ENCODE peak calls at places on chromosomes 4 and X, in seven cellular contexts. C is HL-60, Z is lower lobe of right lung, T is GM12865, W is HFF-Myc, E is astrocyte of the spinal cord, L is lung. V is an unnamed sample.

GRCh38 chr4:75030649-75031235 is 97.8 kb downstream of the PARM1 start:
- DNase-seq in T (peak; percentile 27), W (no peak), E (no peak), C (no peak), Z (peak; percentile 63), L (no peak), V (no peak)

GRCh38 chr4:74230902-74231499 is 73.1 kb downstream of the MTHFD2L start:
- DNase-seq in W (peak; percentile 5), E (peak; percentile 53), L (peak; percentile 65), T (peak; percentile 58), Z (peak; percentile 50), C (peak; percentile 10), V (peak; percentile 93)

GRCh38 chrX:41634284-41634683 is 54.5 kb upstream of the GPR34 start:
- DNase-seq in Z (no peak), E (peak; percentile 58), W (peak; percentile 1), L (no peak), C (no peak), T (peak; percentile 2), V (peak; percentile 18)

GRCh38 chr4:53044651-53044960 is 182.5 kb downstream of the RASL11B start:
- DNase-seq in L (no peak), T (no peak), E (no peak), Z (no peak), C (no peak), W (no peak), V (no peak)

GRCh38 chr4:41456559-41457101 is 81.3 kb upstream of the LIMCH1 start:
- DNase-seq in C (no peak), T (no peak), E (no peak), Z (no peak), L (no peak), W (no peak), V (no peak)

GRCh38 chr4:82988323-82988832 is 22.2 kb downstream of the LIN54 start:
- DNase-seq in T (no peak), C (no peak), L (no peak), Z (no peak), E (peak; percentile 68), W (peak; percentile 84), V (peak; percentile 26)

GRCh38 chrX:18889982-18890381 is 93.9 kb downstream of the PHKA2 start:
- DNase-seq in T (no peak), E (no peak), W (no peak), C (no peak), Z (no peak), L (no peak), V (no peak)

GRCh38 chrX:74015379-74016019 is 288.5 kb upstream of the ZCCHC13 start:
- DNase-seq in L (peak; percentile 78), Z (no peak), T (peak; percentile 73), W (peak; percentile 16), E (peak; percentile 88), C (peak; percentile 15), V (peak; percentile 78)

GRCh38 chr4:54082168-54082567 is 17.8 kb upstream of the CHIC2 start:
- DNase-seq in C (no peak), Z (no peak), W (peak; percentile 99), L (no peak), E (peak; percentile 96), T (no peak), V (peak; percentile 97)

GRCh38 chr4:175637762-175638161 is 174.3 kb downstream of the GPM6A start:
- DNase-seq in L (no peak), C (no peak), E (no peak), T (no peak), W (no peak), Z (no peak), V (no peak)

GRCh38 chrX:147710301-147710700 is 201.4 kb upstream of the FMR1 start:
- DNase-seq in L (no peak), Z (no peak), W (no peak), T (no peak), E (no peak), C (no peak), V (no peak)

GRCh38 chr4:128553665-128554515 is 255.6 kb upstream of the JADE1 start:
- DNase-seq in T (no peak), Z (no peak), L (no peak), W (no peak), E (no peak), C (no peak), V (no peak)

GRCh38 chr4:87188932-87189331 is 31.5 kb downstream of the KLHL8 start:
- DNase-seq in Z (no peak), L (no peak), C (peak; percentile 25), W (no peak), T (no peak), E (no peak), V (no peak)

GRCh38 chr4:15400911-15401671 is 26.7 kb upstream of the C1QTNF7 start:
- DNase-seq in T (peak; percentile 54), W (peak; percentile 41), L (peak; percentile 74), C (peak; percentile 77), E (peak; percentile 65), Z (peak; percentile 85), V (peak; percentile 94)

GRCh38 chrX:128816919-128817318 is 706.4 kb downstream of the SMARCA1 start:
- DNase-seq in Z (no peak), C (no peak), E (no peak), L (no peak), T (no peak), W (no peak), V (no peak)

GRCh38 chr4:74838746-74839370 is 44.5 kb upstream of the BTC start:
- DNase-seq in L (no peak), E (peak; percentile 34), W (no peak), C (no peak), T (no peak), Z (no peak), V (peak; percentile 70)

GRCh38 chr4:111283066-111283677 is 660.3 kb upstream of the PITX2 start:
- DNase-seq in T (peak; percentile 71), Z (peak; percentile 55), C (peak; percentile 29), E (peak; percentile 51), W (peak; percentile 51), L (peak; percentile 47), V (peak; percentile 67)

GRCh38 chr4:186643501-186644315 is 79.9 kb downstream of the FAT1 start:
- DNase-seq in C (peak; percentile 58), Z (no peak), L (no peak), W (no peak), E (peak; percentile 74), T (no peak), V (peak; percentile 79)
- H3K4me3 ChIP-seq in C (no peak overlapping the region), Z (no peak overlapping the region), L (no peak overlapping the region), W (no peak overlapping the region), E (no peak overlapping the region), T (no peak overlapping the region), V (no peak overlapping the region)

GRCh38 chr4:39362827-39363226 is 3.3 kb downstream of the RFC1 start:
- DNase-seq in Z (no peak), E (no peak), L (no peak), T (no peak), W (no peak), C (no peak), V (no peak)

GRCh38 chr4:39365360-39365759 is 802 bp downstream of the RFC1 start:
- DNase-seq in L (no peak), C (no peak), E (no peak), T (no peak), W (no peak), Z (no peak), V (no peak)

GRCh38 chr4:39365931-39366771 is at the start of gene RFC1:
- DNase-seq in E (peak; percentile 92), T (peak; percentile 96), C (peak; percentile 87), W (peak; percentile 67), L (peak; percentile 94), Z (peak; percentile 97), V (peak; percentile 92)

GRCh38 chr4:39367166-39367565 is 1.0 kb upstream of the RFC1 start:
- DNase-seq in W (no peak), C (no peak), L (no peak), E (no peak), T (no peak), Z (no peak), V (no peak)

GRCh38 chr4:39363773-39364393 is 2.3 kb downstream of the RFC1 start:
- DNase-seq in L (no peak), T (peak; percentile 43), C (no peak), E (no peak), W (no peak), Z (no peak), V (no peak)
- H3K4me3 ChIP-seq in L (no peak overlapping the region), T (peak overlapping the region; percentile 79), C (no peak overlapping the region), E (no peak overlapping the region), W (no peak overlapping the region), Z (peak overlapping the region; percentile 90), V (no peak overlapping the region)

GRCh38 chr4:6910960-6911874 is 1.6 kb downstream of the TBC1D14 start:
- DNase-seq in L (no peak), C (no peak), E (no peak), Z (no peak), W (no peak), T (no peak), V (no peak)
- H3K4me3 ChIP-seq in L (no peak overlapping the region), C (peak overlapping the region; percentile 66), E (no peak overlapping the region), Z (peak overlapping the region; percentile 90), W (peak overlapping the region; percentile 70), T (no peak overlapping the region), V (no peak overlapping the region)

GRCh38 chr4:85166318-85166717 is 199.8 kb upstream of the WDFY3 start:
- DNase-seq in Z (no peak), T (no peak), E (no peak), L (no peak), W (no peak), C (no peak), V (no peak)

GRCh38 chr4:85165808-85166207 is 199.3 kb upstream of the WDFY3 start:
- DNase-seq in L (no peak), C (no peak), W (no peak), Z (no peak), T (no peak), E (no peak), V (no peak)

GRCh38 chr4:85175190-85175589 is 208.7 kb upstream of the WDFY3 start:
- DNase-seq in W (no peak), Z (no peak), L (no peak), E (no peak), T (no peak), C (no peak), V (no peak)

GRCh38 chr4:85168456-85168855 is 202.0 kb upstream of the WDFY3 start:
- DNase-seq in E (no peak), L (no peak), Z (no peak), T (no peak), W (no peak), C (no peak), V (no peak)

GRCh38 chr4:85170241-85170640 is 203.8 kb upstream of the WDFY3 start:
- DNase-seq in W (no peak), E (no peak), T (no peak), L (no peak), C (no peak), Z (no peak), V (no peak)
- H3K4me3 ChIP-seq in W (no peak overlapping the region), E (no peak overlapping the region), T (no peak overlapping the region), L (no peak overlapping the region), C (no peak overlapping the region), Z (no peak overlapping the region), V (no peak overlapping the region)

DNA sequence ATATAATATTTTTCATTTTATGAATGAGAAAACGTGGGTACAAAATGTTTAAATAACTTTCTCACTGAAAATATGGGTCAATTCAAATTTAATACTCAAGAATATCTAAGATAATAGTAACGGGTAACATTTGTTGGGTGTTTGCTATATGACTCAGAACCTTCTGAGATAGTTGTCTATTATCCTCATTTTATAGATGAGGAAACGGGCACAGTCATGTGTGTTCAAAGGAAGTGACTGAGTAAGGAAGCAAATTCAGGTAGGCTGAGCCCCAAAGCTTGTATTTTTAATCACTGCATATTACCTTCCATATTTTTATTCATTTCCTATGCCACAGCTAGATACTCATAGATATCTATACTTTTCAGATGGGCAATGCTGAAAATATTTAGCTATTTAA is 12.2 kb upstream of the CAMK2D start:
- DNase-seq in C (no peak), E (no peak), L (no peak), W (no peak), T (no peak), Z (no peak), V (peak; percentile 31)
- H3K4me3 ChIP-seq in C (no peak overlapping the region), E (no peak overlapping the region), L (no peak overlapping the region), W (no peak overlapping the region), T (no peak overlapping the region), Z (no peak overlapping the region), V (no peak overlapping the region)

GRCh38 chr4:118279328-118279727 is 73.5 kb downstream of the PRSS12 start:
- DNase-seq in C (peak; percentile 36), T (peak; percentile 19), L (no peak), E (no peak), Z (no peak), W (no peak), V (no peak)
- H3K4me3 ChIP-seq in C (peak overlapping the region; percentile 70), T (peak overlapping the region; percentile 64), L (peak overlapping the region; percentile 78), E (peak overlapping the region; percentile 65), Z (peak overlapping the region; percentile 86), W (peak overlapping the region; percentile 92), V (peak overlapping the region; percentile 80)